ENCODE peak calls at places on chromosomes 5 and 9, in seven cellular contexts. One of them, this sample, is unnamed.

GRCh38 chr5:142667808-142668207 is 18.1 kb downstream of the FGF1 start:
- DNase-seq in activated CD4-positive, CD25-positive, alpha-beta regulatory T cell treated with anti-CD3 and anti-CD28 coated beads, Interleukin-2, amount 50 U/mL, for 16 hours: no peak
- DNase-seq in fibroblast of pulmonary artery: no peak
- DNase-seq in HS-5: no peak
- DNase-seq in endothelial cell: no peak
- DNase-seq in brain microvascular endothelial cell: no peak
- DNase-seq in MV-4-11: no peak
- DNase-seq in this sample: no peak

GRCh38 chr5:103259705-103260355 is 1.3 kb downstream of the MACIR start:
- DNase-seq in HS-5: no peak
- DNase-seq in activated CD4-positive, CD25-positive, alpha-beta regulatory T cell treated with anti-CD3 and anti-CD28 coated beads, Interleukin-2, amount 50 U/mL, for 16 hours: no peak
- DNase-seq in brain microvascular endothelial cell: peak
- DNase-seq in MV-4-11: no peak
- DNase-seq in fibroblast of pulmonary artery: peak
- DNase-seq in endothelial cell: peak
- DNase-seq in this sample: no peak

GRCh38 chr5:170509323-170509660 is 5.5 kb downstream of the KCNIP1 start:
- DNase-seq in fibroblast of pulmonary artery: no peak
- DNase-seq in brain microvascular endothelial cell: no peak
- DNase-seq in MV-4-11: no peak
- DNase-seq in activated CD4-positive, CD25-positive, alpha-beta regulatory T cell treated with anti-CD3 and anti-CD28 coated beads, Interleukin-2, amount 50 U/mL, for 16 hours: no peak
- DNase-seq in endothelial cell: no peak
- DNase-seq in HS-5: no peak
- DNase-seq in this sample: no peak

GRCh38 chr5:12704955-12705354 is 800.7 kb upstream of the CTNND2 start:
- DNase-seq in HS-5: no peak
- DNase-seq in endothelial cell: no peak
- DNase-seq in MV-4-11: no peak
- DNase-seq in brain microvascular endothelial cell: no peak
- DNase-seq in activated CD4-positive, CD25-positive, alpha-beta regulatory T cell treated with anti-CD3 and anti-CD28 coated beads, Interleukin-2, amount 50 U/mL, for 16 hours: no peak
- DNase-seq in fibroblast of pulmonary artery: no peak
- DNase-seq in this sample: no peak

GRCh38 chr5:156326718-156327259 is at the start of gene SGCD:
- DNase-seq in HS-5: peak
- DNase-seq in endothelial cell: peak
- DNase-seq in brain microvascular endothelial cell: peak
- DNase-seq in activated CD4-positive, CD25-positive, alpha-beta regulatory T cell treated with anti-CD3 and anti-CD28 coated beads, Interleukin-2, amount 50 U/mL, for 16 hours: no peak
- DNase-seq in MV-4-11: no peak
- DNase-seq in fibroblast of pulmonary artery: peak
- DNase-seq in this sample: peak

GRCh38 chr9:130327781-130328348 is 62.3 kb downstream of the HMCN2 start:
- DNase-seq in activated CD4-positive, CD25-positive, alpha-beta regulatory T cell treated with anti-CD3 and anti-CD28 coated beads, Interleukin-2, amount 50 U/mL, for 16 hours: no peak
- DNase-seq in brain microvascular endothelial cell: no peak
- DNase-seq in fibroblast of pulmonary artery: no peak
- DNase-seq in endothelial cell: no peak
- DNase-seq in HS-5: no peak
- DNase-seq in MV-4-11: no peak
- DNase-seq in this sample: no peak

GRCh38 chr9:115930472-115930871 is 223.1 kb upstream of the PAPPA start:
- DNase-seq in endothelial cell: no peak
- DNase-seq in HS-5: no peak
- DNase-seq in fibroblast of pulmonary artery: peak
- DNase-seq in MV-4-11: no peak
- DNase-seq in brain microvascular endothelial cell: no peak
- DNase-seq in activated CD4-positive, CD25-positive, alpha-beta regulatory T cell treated with anti-CD3 and anti-CD28 coated beads, Interleukin-2, amount 50 U/mL, for 16 hours: no peak
- DNase-seq in this sample: no peak

GRCh38 chr5:141677415-141677814 is 4.6 kb downstream of the ARAP3 start:
- DNase-seq in brain microvascular endothelial cell: no peak
- DNase-seq in activated CD4-positive, CD25-positive, alpha-beta regulatory T cell treated with anti-CD3 and anti-CD28 coated beads, Interleukin-2, amount 50 U/mL, for 16 hours: no peak
- DNase-seq in MV-4-11: no peak
- DNase-seq in HS-5: no peak
- DNase-seq in fibroblast of pulmonary artery: no peak
- DNase-seq in endothelial cell: peak
- DNase-seq in this sample: no peak

GRCh38 chr5:14337603-14338002 is 194.5 kb downstream of the TRIO start:
- DNase-seq in fibroblast of pulmonary artery: no peak
- DNase-seq in brain microvascular endothelial cell: no peak
- DNase-seq in endothelial cell: no peak
- DNase-seq in activated CD4-positive, CD25-positive, alpha-beta regulatory T cell treated with anti-CD3 and anti-CD28 coated beads, Interleukin-2, amount 50 U/mL, for 16 hours: no peak
- DNase-seq in HS-5: no peak
- DNase-seq in MV-4-11: no peak
- DNase-seq in this sample: no peak

GRCh38 chr9:96171749-96172148 is 130.2 kb downstream of the HSD17B3 start:
- DNase-seq in endothelial cell: no peak
- DNase-seq in HS-5: no peak
- DNase-seq in fibroblast of pulmonary artery: no peak
- DNase-seq in activated CD4-positive, CD25-positive, alpha-beta regulatory T cell treated with anti-CD3 and anti-CD28 coated beads, Interleukin-2, amount 50 U/mL, for 16 hours: no peak
- DNase-seq in MV-4-11: no peak
- DNase-seq in brain microvascular endothelial cell: no peak
- DNase-seq in this sample: no peak

GRCh38 chr5:16952968-16953671 is 17.0 kb upstream of the MYO10 start:
- DNase-seq in fibroblast of pulmonary artery: no peak
- DNase-seq in HS-5: no peak
- DNase-seq in brain microvascular endothelial cell: no peak
- DNase-seq in endothelial cell: no peak
- DNase-seq in MV-4-11: no peak
- DNase-seq in activated CD4-positive, CD25-positive, alpha-beta regulatory T cell treated with anti-CD3 and anti-CD28 coated beads, Interleukin-2, amount 50 U/mL, for 16 hours: no peak
- DNase-seq in this sample: no peak

GRCh38 chr5:96324708-96325107 is 108.3 kb downstream of the PCSK1 start:
- DNase-seq in fibroblast of pulmonary artery: peak
- DNase-seq in MV-4-11: no peak
- DNase-seq in endothelial cell: no peak
- DNase-seq in HS-5: peak
- DNase-seq in activated CD4-positive, CD25-positive, alpha-beta regulatory T cell treated with anti-CD3 and anti-CD28 coated beads, Interleukin-2, amount 50 U/mL, for 16 hours: no peak
- DNase-seq in brain microvascular endothelial cell: peak
- DNase-seq in this sample: no peak

GRCh38 chr5:122447072-122447471 is 135.0 kb downstream of the SNCAIP start:
- DNase-seq in fibroblast of pulmonary artery: no peak
- DNase-seq in endothelial cell: no peak
- DNase-seq in HS-5: no peak
- DNase-seq in activated CD4-positive, CD25-positive, alpha-beta regulatory T cell treated with anti-CD3 and anti-CD28 coated beads, Interleukin-2, amount 50 U/mL, for 16 hours: no peak
- DNase-seq in MV-4-11: no peak
- DNase-seq in brain microvascular endothelial cell: no peak
- DNase-seq in this sample: no peak

GRCh38 chr9:96219615-96220257 is 82.2 kb downstream of the HSD17B3 start:
- DNase-seq in endothelial cell: peak
- DNase-seq in MV-4-11: no peak
- DNase-seq in fibroblast of pulmonary artery: peak
- DNase-seq in activated CD4-positive, CD25-positive, alpha-beta regulatory T cell treated with anti-CD3 and anti-CD28 coated beads, Interleukin-2, amount 50 U/mL, for 16 hours: no peak
- DNase-seq in HS-5: no peak
- DNase-seq in brain microvascular endothelial cell: no peak
- DNase-seq in this sample: no peak

GRCh38 chr9:127574089-127574921 is 37.8 kb upstream of the STXBP1 start:
- DNase-seq in brain microvascular endothelial cell: no peak
- DNase-seq in fibroblast of pulmonary artery: peak
- DNase-seq in endothelial cell: no peak
- DNase-seq in MV-4-11: no peak
- DNase-seq in activated CD4-positive, CD25-positive, alpha-beta regulatory T cell treated with anti-CD3 and anti-CD28 coated beads, Interleukin-2, amount 50 U/mL, for 16 hours: no peak
- DNase-seq in HS-5: no peak
- DNase-seq in this sample: no peak

GRCh38 chr9:82934949-82935348 is 128.0 kb downstream of the RASEF start:
- DNase-seq in HS-5: peak
- DNase-seq in fibroblast of pulmonary artery: peak
- DNase-seq in endothelial cell: no peak
- DNase-seq in MV-4-11: no peak
- DNase-seq in brain microvascular endothelial cell: peak
- DNase-seq in activated CD4-positive, CD25-positive, alpha-beta regulatory T cell treated with anti-CD3 and anti-CD28 coated beads, Interleukin-2, amount 50 U/mL, for 16 hours: no peak
- DNase-seq in this sample: no peak

GRCh38 chr9:106880863-106881262 is 17.9 kb downstream of the ZNF462 start:
- DNase-seq in activated CD4-positive, CD25-positive, alpha-beta regulatory T cell treated with anti-CD3 and anti-CD28 coated beads, Interleukin-2, amount 50 U/mL, for 16 hours: no peak
- DNase-seq in MV-4-11: no peak
- DNase-seq in endothelial cell: no peak
- DNase-seq in fibroblast of pulmonary artery: peak
- DNase-seq in HS-5: no peak
- DNase-seq in brain microvascular endothelial cell: no peak
- DNase-seq in this sample: no peak

GRCh38 chr5:72015103-72015548 is 92.1 kb upstream of the MAP1B start:
- DNase-seq in fibroblast of pulmonary artery: peak
- DNase-seq in endothelial cell: no peak
- DNase-seq in MV-4-11: peak
- DNase-seq in HS-5: no peak
- DNase-seq in brain microvascular endothelial cell: peak
- DNase-seq in activated CD4-positive, CD25-positive, alpha-beta regulatory T cell treated with anti-CD3 and anti-CD28 coated beads, Interleukin-2, amount 50 U/mL, for 16 hours: no peak
- DNase-seq in this sample: no peak

GRCh38 chr5:33059081-33059480 is 348.0 kb downstream of the NPR3 start:
- DNase-seq in endothelial cell: no peak
- DNase-seq in fibroblast of pulmonary artery: no peak
- DNase-seq in HS-5: no peak
- DNase-seq in MV-4-11: no peak
- DNase-seq in activated CD4-positive, CD25-positive, alpha-beta regulatory T cell treated with anti-CD3 and anti-CD28 coated beads, Interleukin-2, amount 50 U/mL, for 16 hours: no peak
- DNase-seq in brain microvascular endothelial cell: no peak
- DNase-seq in this sample: no peak

GRCh38 chr5:103424453-103425205 is 138.0 kb downstream of the NUDT12 start:
- DNase-seq in activated CD4-positive, CD25-positive, alpha-beta regulatory T cell treated with anti-CD3 and anti-CD28 coated beads, Interleukin-2, amount 50 U/mL, for 16 hours: no peak
- DNase-seq in endothelial cell: no peak
- DNase-seq in HS-5: peak
- DNase-seq in MV-4-11: no peak
- DNase-seq in fibroblast of pulmonary artery: peak
- DNase-seq in brain microvascular endothelial cell: peak
- DNase-seq in this sample: no peak

This sample was measured in coronary artery.